ENCODE peak calls at places on chromosomes 12 and 14, in four cellular contexts. One of them, this sample, is unnamed.

GRCh38 chr12:25670076-25671055 is 117.3 kb upstream of the LMNTD1 start:
- DNase-seq in HCT116: no peak
- DNase-seq in CD4-positive, CD25-positive, alpha-beta regulatory T cell: no peak
- DNase-seq in heart left ventricle: no peak
- DNase-seq in this sample: no peak

GRCh38 chr12:77003244-77003643 is 62.1 kb downstream of the E2F7 start:
- DNase-seq in HCT116: no peak
- DNase-seq in CD4-positive, CD25-positive, alpha-beta regulatory T cell: no peak
- DNase-seq in heart left ventricle: no peak
- DNase-seq in this sample: no peak

GRCh38 chr12:5140190-5140589 is 96.5 kb downstream of the KCNA5 start:
- DNase-seq in HCT116: no peak
- DNase-seq in CD4-positive, CD25-positive, alpha-beta regulatory T cell: no peak
- DNase-seq in heart left ventricle: no peak
- DNase-seq in this sample: no peak

GRCh38 chr14:84468153-84468552 is 1061.8 kb upstream of the FLRT2 start:
- DNase-seq in HCT116: no peak
- DNase-seq in CD4-positive, CD25-positive, alpha-beta regulatory T cell: no peak
- DNase-seq in heart left ventricle: no peak
- DNase-seq in this sample: no peak

GRCh38 chr12:107328442-107329133 is 235.2 kb upstream of the CRY1 start:
- DNase-seq in HCT116: no peak
- DNase-seq in CD4-positive, CD25-positive, alpha-beta regulatory T cell: no peak
- DNase-seq in heart left ventricle: no peak
- DNase-seq in this sample: no peak

GRCh38 chr12:172732-173161 is 41.2 kb downstream of the SLC6A12 start:
- DNase-seq in HCT116: no peak
- DNase-seq in CD4-positive, CD25-positive, alpha-beta regulatory T cell: no peak
- DNase-seq in heart left ventricle: no peak
- DNase-seq in this sample: no peak

GRCh38 chr14:42138406-42138805 is 531.7 kb downstream of the LRFN5 start:
- DNase-seq in HCT116: no peak
- DNase-seq in CD4-positive, CD25-positive, alpha-beta regulatory T cell: no peak
- DNase-seq in heart left ventricle: no peak
- DNase-seq in this sample: no peak

GRCh38 chr14:92925446-92925845 is 2.5 kb downstream of the CHGA start:
- DNase-seq in HCT116: no peak
- DNase-seq in CD4-positive, CD25-positive, alpha-beta regulatory T cell: no peak
- DNase-seq in heart left ventricle: no peak
- DNase-seq in this sample: no peak

GRCh38 chr14:105865266-105865903 is 339.0 kb downstream of the TMEM121 start:
- DNase-seq in HCT116: no peak
- DNase-seq in CD4-positive, CD25-positive, alpha-beta regulatory T cell: peak; percentile 0
- DNase-seq in heart left ventricle: no peak
- DNase-seq in this sample: peak; percentile 12

GRCh38 chr12:79935624-79936040 is 735 bp upstream of the PPP1R12A start:
- DNase-seq in HCT116: no peak
- DNase-seq in CD4-positive, CD25-positive, alpha-beta regulatory T cell: no peak
- DNase-seq in heart left ventricle: no peak
- DNase-seq in this sample: no peak

DNA sequence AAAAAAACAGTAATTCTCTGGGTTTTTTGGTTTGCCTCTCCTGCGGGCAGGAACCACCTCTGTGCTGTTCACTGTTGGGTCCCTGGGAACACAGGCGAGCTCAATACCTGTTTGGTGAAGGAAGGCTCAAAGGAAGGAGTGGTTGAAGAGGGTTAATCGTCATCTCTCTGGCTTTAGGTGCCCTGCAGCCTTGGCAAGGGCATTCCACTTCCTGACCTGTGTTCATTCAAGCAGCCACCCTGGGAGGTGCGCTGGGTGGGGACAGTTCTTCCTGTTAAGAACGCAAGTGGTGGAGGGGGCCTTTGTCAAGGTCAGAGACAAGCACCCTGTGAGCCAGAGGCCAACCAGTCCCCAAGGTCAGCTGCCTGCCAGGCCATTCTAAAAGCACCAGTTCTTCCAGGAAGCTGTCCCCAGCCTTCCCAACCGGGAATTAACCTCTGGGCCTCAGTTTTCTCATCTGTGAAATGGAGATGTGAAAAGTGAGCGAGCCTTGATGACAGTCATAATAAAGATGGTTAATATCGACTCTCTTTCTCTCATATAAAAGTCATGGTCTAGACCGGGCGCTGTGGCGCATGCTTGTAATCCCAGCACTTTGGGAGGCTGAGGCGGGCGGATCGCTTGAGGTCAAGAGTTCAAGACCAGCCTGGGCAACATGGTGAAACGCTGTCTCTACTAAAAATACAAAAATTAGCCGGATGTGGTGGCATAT is 6.3 kb downstream of the RHOF start:
- DNase-seq in HCT116: no peak
- DNase-seq in CD4-positive, CD25-positive, alpha-beta regulatory T cell: no peak
- DNase-seq in heart left ventricle: no peak
- DNase-seq in this sample: no peak
- H3K4me1 ChIP-seq in HCT116: peaks cover 71% of the 10 kb centered on the region
- H3K4me1 ChIP-seq in CD4-positive, CD25-positive, alpha-beta regulatory T cell: peaks cover 97% of the 10 kb centered on the region
- H3K4me1 ChIP-seq in heart left ventricle: peaks cover 8% of the 10 kb centered on the region
- H3K4me1 ChIP-seq in this sample: peaks cover 71% of the 10 kb centered on the region

GRCh38 chr14:68947802-68948201 is 31.3 kb downstream of the ACTN1 start:
- DNase-seq in HCT116: no peak
- DNase-seq in CD4-positive, CD25-positive, alpha-beta regulatory T cell: no peak
- DNase-seq in heart left ventricle: peak; percentile 84
- DNase-seq in this sample: peak; percentile 84

GRCh38 chr14:68944162-68944561 is 34.9 kb downstream of the ACTN1 start:
- DNase-seq in HCT116: no peak
- DNase-seq in CD4-positive, CD25-positive, alpha-beta regulatory T cell: no peak
- DNase-seq in heart left ventricle: no peak
- DNase-seq in this sample: no peak

GRCh38 chr14:68946423-68946822 is 32.7 kb downstream of the ACTN1 start:
- DNase-seq in HCT116: no peak
- DNase-seq in CD4-positive, CD25-positive, alpha-beta regulatory T cell: no peak
- DNase-seq in heart left ventricle: no peak
- DNase-seq in this sample: no peak

GRCh38 chr14:68945190-68945584 is 33.9 kb downstream of the ACTN1 start:
- DNase-seq in HCT116: no peak
- DNase-seq in CD4-positive, CD25-positive, alpha-beta regulatory T cell: no peak
- DNase-seq in heart left ventricle: no peak
- DNase-seq in this sample: no peak

GRCh38 chr14:68945585-68946289 is 33.4 kb downstream of the ACTN1 start:
- DNase-seq in HCT116: no peak
- DNase-seq in CD4-positive, CD25-positive, alpha-beta regulatory T cell: no peak
- DNase-seq in heart left ventricle: no peak
- DNase-seq in this sample: peak; percentile 12
- H3K4me1 ChIP-seq in HCT116: peaks cover 30% of the 10 kb centered on the region
- H3K4me1 ChIP-seq in CD4-positive, CD25-positive, alpha-beta regulatory T cell: peaks cover 24% of the 10 kb centered on the region
- H3K4me1 ChIP-seq in heart left ventricle: peaks cover 93% of the 10 kb centered on the region
- H3K4me1 ChIP-seq in this sample: peaks cover 100% of the 10 kb centered on the region

DNA sequence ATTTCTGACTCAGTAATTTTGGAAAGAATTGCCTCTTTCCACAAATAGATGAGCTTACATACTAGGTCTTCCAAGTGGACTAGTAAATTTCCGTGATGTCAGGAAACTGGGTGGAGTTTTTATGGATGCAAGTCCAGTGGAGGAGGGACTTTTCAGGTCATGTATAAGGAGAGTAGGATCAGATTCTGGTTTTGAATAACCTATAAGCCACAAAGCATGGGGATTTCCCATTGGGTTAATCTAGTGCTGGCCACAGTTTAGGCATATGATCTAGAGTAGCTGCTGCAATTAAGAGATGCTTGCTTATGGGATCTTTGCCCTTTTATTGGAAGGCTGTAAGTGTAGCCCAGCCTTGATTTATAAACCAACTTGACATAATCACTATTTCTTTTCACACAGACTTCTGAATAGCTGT is 33.8 kb downstream of the STK38L start:
- DNase-seq in HCT116: peak; percentile 6
- DNase-seq in CD4-positive, CD25-positive, alpha-beta regulatory T cell: no peak
- DNase-seq in heart left ventricle: peak; percentile 72
- DNase-seq in this sample: no peak
- H3K4me1 ChIP-seq in HCT116: peaks cover 7% of the 10 kb centered on the region
- H3K4me1 ChIP-seq in CD4-positive, CD25-positive, alpha-beta regulatory T cell: no peaks in the 10 kb centered on the region
- H3K4me1 ChIP-seq in heart left ventricle: peaks cover 82% of the 10 kb centered on the region
- H3K4me1 ChIP-seq in this sample: peaks cover 94% of the 10 kb centered on the region

GRCh38 chr14:87184180-87184579 is 808.8 kb downstream of the GALC start:
- DNase-seq in HCT116: no peak
- DNase-seq in CD4-positive, CD25-positive, alpha-beta regulatory T cell: no peak
- DNase-seq in heart left ventricle: no peak
- DNase-seq in this sample: no peak
- H3K4me1 ChIP-seq in HCT116: no peaks in the 10 kb centered on the region
- H3K4me1 ChIP-seq in CD4-positive, CD25-positive, alpha-beta regulatory T cell: no peaks in the 10 kb centered on the region
- H3K4me1 ChIP-seq in heart left ventricle: no peaks in the 10 kb centered on the region
- H3K4me1 ChIP-seq in this sample: no peaks in the 10 kb centered on the region

DNA sequence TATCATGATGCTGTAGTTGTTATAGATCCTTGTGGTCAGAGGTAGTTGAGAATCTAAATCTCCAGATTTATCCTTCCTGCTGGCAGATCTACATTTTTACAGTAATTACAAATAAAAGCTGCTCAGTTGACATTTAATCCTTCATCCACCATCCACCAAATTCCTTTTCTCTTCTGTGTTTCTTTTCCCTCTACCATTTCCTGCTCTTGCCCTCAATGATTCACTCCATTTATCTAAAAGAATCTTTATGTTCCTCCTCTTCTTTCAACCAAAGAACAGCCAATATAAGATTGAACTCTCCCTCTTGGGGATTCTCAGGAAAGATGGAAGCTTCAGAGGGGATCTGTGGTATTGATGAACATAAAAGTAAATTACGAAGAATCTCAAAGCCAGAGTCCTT is 4.4 kb downstream of the MAP4K5 start:
- DNase-seq in HCT116: no peak
- DNase-seq in CD4-positive, CD25-positive, alpha-beta regulatory T cell: no peak
- DNase-seq in heart left ventricle: no peak
- DNase-seq in this sample: no peak
- H3K4me1 ChIP-seq in HCT116: peaks cover 7% of the 10 kb centered on the region
- H3K4me1 ChIP-seq in CD4-positive, CD25-positive, alpha-beta regulatory T cell: peaks cover 48% of the 10 kb centered on the region
- H3K4me1 ChIP-seq in heart left ventricle: peaks cover 28% of the 10 kb centered on the region
- H3K4me1 ChIP-seq in this sample: peaks cover 43% of the 10 kb centered on the region

GRCh38 chr14:77314539-77314938 is 6.1 kb downstream of the POMT2 start:
- DNase-seq in HCT116: no peak
- DNase-seq in CD4-positive, CD25-positive, alpha-beta regulatory T cell: no peak
- DNase-seq in heart left ventricle: no peak
- DNase-seq in this sample: no peak
- H3K4me1 ChIP-seq in HCT116: no peaks in the 10 kb centered on the region
- H3K4me1 ChIP-seq in CD4-positive, CD25-positive, alpha-beta regulatory T cell: no peaks in the 10 kb centered on the region
- H3K4me1 ChIP-seq in heart left ventricle: peaks cover 20% of the 10 kb centered on the region
- H3K4me1 ChIP-seq in this sample: peaks cover 44% of the 10 kb centered on the region

GRCh38 chr12:122884860-122885259 is 11.1 kb downstream of the VPS37B start:
- DNase-seq in HCT116: no peak
- DNase-seq in CD4-positive, CD25-positive, alpha-beta regulatory T cell: no peak
- DNase-seq in heart left ventricle: no peak
- DNase-seq in this sample: no peak
- H3K4me1 ChIP-seq in HCT116: peaks cover 38% of the 10 kb centered on the region
- H3K4me1 ChIP-seq in CD4-positive, CD25-positive, alpha-beta regulatory T cell: peaks cover 40% of the 10 kb centered on the region
- H3K4me1 ChIP-seq in heart left ventricle: peaks cover 74% of the 10 kb centered on the region
- H3K4me1 ChIP-seq in this sample: peaks cover 95% of the 10 kb centered on the region